ENCODE peak calls at places on chromosomes 1 and 21, in six cellular contexts. C, B, D, H, Y and O are unnamed samples.

GRCh38 chr1:34147301-34147700 is 17.7 kb downstream of the CSMD2 start:
- DNase-seq in D (no peak), B (no peak), C (no peak), H (no peak), Y (no peak), O (no peak)

GRCh38 chr1:232978091-232978634 is 27.8 kb downstream of the NTPCR start:
- DNase-seq in Y (no peak), C (no peak), D (peak; percentile 47), B (no peak), H (no peak), O (no peak)

GRCh38 chr1:89198500-89199072 is at the start of gene GBP4:
- DNase-seq in B (peak; percentile 70), Y (no peak), D (peak; percentile 70), C (peak; percentile 60), H (no peak), O (peak; percentile 10)

GRCh38 chr1:112528076-112528475 is 19.3 kb downstream of the WNT2B start:
- DNase-seq in H (no peak), Y (no peak), B (no peak), C (no peak), D (no peak), O (no peak)

GRCh38 chr1:200873116-200873670 is 412 bp downstream of the GPR25 start:
- DNase-seq in D (no peak), C (no peak), H (peak; percentile 73), Y (no peak), B (no peak), O (peak; percentile 26)

GRCh38 chr1:161166669-161167548 is 683 bp downstream of the PPOX start:
- DNase-seq in Y (no peak), D (no peak), H (no peak), B (peak; percentile 37), C (no peak), O (no peak)

GRCh38 chr1:81670286-81670685 is 130.4 kb upstream of the ADGRL2 start:
- DNase-seq in H (no peak), D (peak; percentile 96), Y (no peak), C (no peak), B (no peak), O (no peak)

GRCh38 chr1:186930248-186930647 is 101.5 kb downstream of the PLA2G4A start:
- DNase-seq in Y (no peak), H (no peak), D (no peak), C (no peak), B (no peak), O (no peak)

GRCh38 chr1:27575861-27576331 is 28.0 kb downstream of the AHDC1 start:
- DNase-seq in B (peak; percentile 61), H (no peak), Y (peak; percentile 82), C (peak; percentile 94), D (peak; percentile 57), O (no peak)

GRCh38 chr1:13832536-13832935 is 132.5 kb downstream of the PRDM2 start:
- DNase-seq in D (no peak), B (no peak), C (no peak), H (no peak), Y (no peak), O (no peak)

GRCh38 chr21:42024261-42024877 is 14.2 kb upstream of the ZBTB21 start:
- DNase-seq in H (no peak), B (no peak), C (no peak), Y (no peak), D (no peak), O (no peak)

GRCh38 chr1:43979528-43980254 is 681 bp downstream of the B4GALT2 start:
- DNase-seq in C (peak; percentile 75), Y (peak; percentile 49), H (peak; percentile 90), B (no peak), D (peak; percentile 56), O (peak; percentile 35)

GRCh38 chr1:65820983-65821382 is 28.3 kb downstream of the PDE4B start:
- DNase-seq in Y (no peak), D (peak; percentile 82), B (no peak), H (no peak), C (no peak), O (no peak)

GRCh38 chr1:172814428-172814827 is 155.5 kb downstream of the FASLG start:
- DNase-seq in Y (no peak), H (no peak), B (no peak), D (no peak), C (no peak), O (no peak)

GRCh38 chr1:115238336-115239147 is 99.5 kb downstream of the NGF start:
- DNase-seq in C (no peak), Y (no peak), D (no peak), B (no peak), H (no peak), O (no peak)

GRCh38 chr1:220788146-220788545 is 1.4 kb downstream of the MTARC1 start:
- DNase-seq in D (no peak), Y (no peak), B (no peak), C (no peak), H (no peak), O (peak; percentile 52)

GRCh38 chr1:8423134-8423701 is 105.3 kb downstream of the SLC45A1 start:
- DNase-seq in H (peak; percentile 89), B (no peak), D (no peak), Y (no peak), C (peak; percentile 75), O (no peak)

GRCh38 chr1:157073944-157074685 is 25.5 kb downstream of the ETV3L start:
- DNase-seq in D (peak; percentile 81), C (peak; percentile 85), Y (peak; percentile 77), B (peak; percentile 64), H (peak; percentile 90), O (peak; percentile 54)

GRCh38 chr1:160125761-160126160 is 10.2 kb downstream of the ATP1A2 start:
- DNase-seq in C (no peak), Y (no peak), H (no peak), B (no peak), D (peak; percentile 26), O (no peak)

DNA sequence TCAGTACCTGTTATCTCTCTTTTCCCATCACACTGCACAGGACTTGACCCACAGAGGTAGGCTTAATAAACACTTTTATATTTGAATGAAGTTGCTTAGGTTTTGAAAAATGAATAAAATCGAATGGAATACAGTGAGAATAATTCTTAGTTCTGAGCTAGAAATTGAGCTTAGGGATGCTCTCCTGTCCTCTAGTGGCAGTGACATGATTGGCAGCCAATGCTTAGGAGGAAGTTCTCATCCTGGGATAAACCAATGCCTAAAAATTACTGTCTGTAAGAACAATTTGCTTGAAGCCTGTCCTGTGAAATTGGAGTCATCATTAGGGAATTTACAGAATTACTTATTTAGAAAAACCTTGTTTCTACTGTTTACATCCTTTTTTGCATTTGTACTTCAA is 21.3 kb upstream of the CYP4X1 start:
- DNase-seq in Y (no peak), H (no peak), D (no peak), B (no peak), C (no peak), O (no peak)
- TF ChIP-seq CTCF in Y (no peak), H (no peak), D (peak; percentile 28), B (peak; percentile 39), C (peak; percentile 19), O (peak; percentile 58)

GRCh38 chr1:31712041-31712440 is 8.2 kb upstream of the COL16A1 start:
- DNase-seq in B (no peak), Y (no peak), D (peak; percentile 36), C (no peak), H (no peak), O (no peak)

GRCh38 chr1:31715873-31716220 is 12.0 kb upstream of the COL16A1 start:
- DNase-seq in B (no peak), Y (no peak), H (no peak), D (no peak), C (no peak), O (no peak)

GRCh38 chr1:31715097-31715872 is 11.5 kb upstream of the COL16A1 start:
- DNase-seq in H (peak; percentile 99), D (peak; percentile 93), Y (peak; percentile 90), B (peak; percentile 36), C (peak; percentile 98), O (peak; percentile 93)

GRCh38 chr1:31712625-31713024 is 8.8 kb upstream of the COL16A1 start:
- DNase-seq in D (peak; percentile 92), C (no peak), B (no peak), H (no peak), Y (no peak), O (peak; percentile 77)

DNA sequence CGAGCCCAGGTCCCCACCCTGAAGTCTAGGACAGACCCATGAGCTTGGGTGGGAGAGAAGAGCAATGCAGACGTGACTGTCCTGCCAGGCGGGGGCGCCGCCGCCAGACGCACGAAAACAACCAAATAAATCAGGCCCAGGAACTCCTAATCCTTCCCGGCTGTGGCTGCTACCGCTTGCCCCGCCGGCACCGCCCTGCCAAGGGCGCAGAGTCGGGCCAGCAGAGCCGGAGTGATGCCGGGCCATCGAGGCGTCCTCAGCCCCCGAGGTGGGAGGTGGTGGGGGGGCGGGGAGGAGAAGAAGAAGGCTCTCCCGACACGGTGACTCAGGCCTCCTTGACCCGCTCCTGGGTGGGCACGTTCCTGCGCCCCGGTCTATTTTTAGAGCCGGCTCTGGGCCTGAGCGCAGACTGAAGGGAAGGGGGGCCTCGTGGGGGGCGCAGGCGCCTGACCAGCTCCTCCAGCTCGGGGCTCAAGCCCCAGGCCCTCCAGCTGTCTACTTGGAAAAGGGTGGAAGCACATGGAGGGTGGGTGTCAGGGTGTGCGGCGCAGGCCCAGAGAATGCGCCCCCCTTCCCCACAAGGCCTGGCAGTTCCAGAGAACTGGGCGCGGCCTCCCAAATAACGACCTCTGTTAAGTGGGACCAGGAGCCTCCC is 10.8 kb upstream of the COL16A1 start:
- DNase-seq in H (peak; percentile 96), C (peak; percentile 93), B (peak; percentile 47), Y (no peak), D (peak; percentile 74), O (peak; percentile 46)
- TF ChIP-seq CTCF in H (no peak), C (peak; percentile 42), B (peak; percentile 70), Y (no peak), D (peak; percentile 52), O (no peak)

DNA sequence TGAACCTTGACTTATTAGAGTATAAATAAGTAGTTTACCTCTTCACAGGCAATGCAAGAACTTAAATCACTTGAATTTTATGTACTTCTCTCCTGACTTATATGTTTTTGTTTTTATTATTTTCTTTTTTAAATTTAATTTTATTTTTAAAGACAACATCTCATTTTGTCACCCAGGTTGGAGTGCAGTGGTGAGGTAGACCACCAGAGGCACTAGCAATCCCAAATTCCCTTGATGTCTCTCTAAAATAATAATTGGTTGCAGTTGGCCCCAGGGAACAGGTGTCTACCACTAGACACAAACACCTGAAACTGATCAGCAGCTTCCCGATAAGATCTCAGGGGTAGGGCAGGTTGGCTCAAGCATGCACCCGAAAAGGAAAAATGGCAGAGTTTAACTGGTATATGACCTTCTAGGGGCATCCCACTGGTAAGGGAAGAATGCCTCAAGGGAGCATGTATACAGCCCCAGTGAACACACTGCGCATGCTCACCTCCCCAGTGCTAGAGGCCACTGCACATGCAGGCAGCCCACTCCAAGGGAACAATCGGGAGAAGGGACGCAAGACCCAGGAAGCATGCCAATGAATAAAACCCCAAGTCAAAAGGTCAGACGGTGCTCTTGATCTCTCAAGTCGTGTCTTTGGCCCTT is 14.6 kb downstream of the EXOC8 start:
- DNase-seq in D (no peak), Y (no peak), C (no peak), B (no peak), H (no peak), O (no peak)
- TF ChIP-seq CTCF in D (no peak), Y (no peak), C (no peak), B (no peak), H (no peak), O (peak; percentile 37)

GRCh38 chr1:204377800-204378608 is 18.3 kb upstream of the PLEKHA6 start:
- DNase-seq in C (peak; percentile 63), D (no peak), Y (peak; percentile 60), H (peak; percentile 85), B (peak; percentile 22), O (peak; percentile 79)
- TF ChIP-seq CTCF in C (no peak), D (no peak), Y (no peak), H (no peak), B (no peak), O (peak; percentile 23)